ENCODE peak calls at places on chromosomes 7 and 10, in four cellular contexts. One of them, this sample, is unnamed.

GRCh38 chr7:7861211-7861633 is 107.4 kb upstream of the GLCCI1 start:
- DNase-seq in K562: no peak
- DNase-seq in stomach: no peak
- DNase-seq in left lung: no peak
- DNase-seq in this sample: no peak

GRCh38 chr7:121442845-121443244 is 46.7 kb upstream of the FAM3C start:
- DNase-seq in stomach: no peak
- DNase-seq in K562: peak; percentile 31
- DNase-seq in left lung: no peak
- DNase-seq in this sample: no peak

GRCh38 chr10:128657508-128657907 is 531.3 kb upstream of the MKI67 start:
- DNase-seq in left lung: no peak
- DNase-seq in K562: no peak
- DNase-seq in stomach: no peak
- DNase-seq in this sample: no peak

GRCh38 chr7:14639329-14639728 is 263.2 kb downstream of the DGKB start:
- DNase-seq in stomach: no peak
- DNase-seq in left lung: no peak
- DNase-seq in K562: no peak
- DNase-seq in this sample: no peak

GRCh38 chr7:4040031-4040928 is 641.8 kb upstream of the FOXK1 start:
- DNase-seq in K562: no peak
- DNase-seq in left lung: no peak
- DNase-seq in stomach: no peak
- DNase-seq in this sample: no peak

GRCh38 chr7:7416031-7416968 is 119.4 kb downstream of the COL28A1 start:
- DNase-seq in left lung: no peak
- DNase-seq in stomach: peak; percentile 81
- DNase-seq in K562: no peak
- DNase-seq in this sample: peak; percentile 65

GRCh38 chr7:137576481-137576880 is 232.9 kb upstream of the PTN start:
- DNase-seq in K562: no peak
- DNase-seq in left lung: no peak
- DNase-seq in stomach: no peak
- DNase-seq in this sample: no peak

GRCh38 chr7:159121068-159121467 is 23.6 kb downstream of the VIPR2 start:
- DNase-seq in K562: no peak
- DNase-seq in left lung: peak; percentile 21
- DNase-seq in stomach: no peak
- DNase-seq in this sample: no peak

GRCh38 chr7:69624842-69625637 is 26.8 kb downstream of the AUTS2 start:
- DNase-seq in left lung: no peak
- DNase-seq in K562: no peak
- DNase-seq in stomach: no peak
- DNase-seq in this sample: no peak

GRCh38 chr10:43386981-43387677 is 15.7 kb downstream of the FXYD4 start:
- DNase-seq in left lung: no peak
- DNase-seq in K562: no peak
- DNase-seq in stomach: no peak
- DNase-seq in this sample: no peak

GRCh38 chr10:122140941-122141623 is 130.0 kb upstream of the BTBD16 start:
- DNase-seq in left lung: peak; percentile 89
- DNase-seq in K562: no peak
- DNase-seq in stomach: peak; percentile 67
- DNase-seq in this sample: peak; percentile 75

GRCh38 chr10:14889318-14889717 is 10.7 kb downstream of the SUV39H2 start:
- DNase-seq in left lung: no peak
- DNase-seq in K562: peak; percentile 49
- DNase-seq in stomach: no peak
- DNase-seq in this sample: no peak

GRCh38 chr10:100043344-100043743 is 33.6 kb upstream of the DNMBP start:
- DNase-seq in stomach: peak; percentile 31
- DNase-seq in K562: no peak
- DNase-seq in left lung: no peak
- DNase-seq in this sample: peak; percentile 16

GRCh38 chr10:28105561-28105960 is 106.7 kb upstream of the ODAD2 start:
- DNase-seq in left lung: no peak
- DNase-seq in stomach: no peak
- DNase-seq in K562: no peak
- DNase-seq in this sample: no peak

GRCh38 chr10:86087716-86088115 is 278.9 kb downstream of the GRID1 start:
- DNase-seq in left lung: no peak
- DNase-seq in K562: no peak
- DNase-seq in stomach: peak; percentile 16
- DNase-seq in this sample: no peak

GRCh38 chr7:142808802-142809583 is 38.2 kb downstream of the PRSS2 start:
- DNase-seq in left lung: no peak
- DNase-seq in stomach: peak; percentile 56
- DNase-seq in K562: peak; percentile 70
- DNase-seq in this sample: peak; percentile 77

GRCh38 chr7:107711301-107711700 is 32.6 kb upstream of the CBLL1 start:
- DNase-seq in stomach: no peak
- DNase-seq in K562: no peak
- DNase-seq in left lung: no peak
- DNase-seq in this sample: no peak

GRCh38 chr10:121610798-121611325 is 12.6 kb upstream of the FGFR2 start:
- DNase-seq in left lung: no peak
- DNase-seq in K562: no peak
- DNase-seq in stomach: no peak
- DNase-seq in this sample: no peak

GRCh38 chr10:85995791-85996190 is 370.8 kb downstream of the GRID1 start:
- DNase-seq in stomach: peak; percentile 32
- DNase-seq in left lung: no peak
- DNase-seq in K562: peak; percentile 28
- DNase-seq in this sample: no peak

GRCh38 chr10:37643187-37643586 is 214.2 kb downstream of the ZNF248 start:
- DNase-seq in left lung: no peak
- DNase-seq in K562: no peak
- DNase-seq in stomach: no peak
- DNase-seq in this sample: no peak

GRCh38 chr10:49662169-49662830 is 17.2 kb upstream of the C10orf53 start:
- DNase-seq in stomach: no peak
- DNase-seq in left lung: no peak
- DNase-seq in K562: no peak
- DNase-seq in this sample: no peak

GRCh38 chr10:131977323-131978096 is 4.2 kb downstream of the BNIP3 start:
- DNase-seq in K562: no peak
- DNase-seq in left lung: no peak
- DNase-seq in stomach: no peak
- DNase-seq in this sample: no peak

GRCh38 chr7:39621261-39621660 is 2.1 kb upstream of the RALA start:
- DNase-seq in left lung: no peak
- DNase-seq in stomach: no peak
- DNase-seq in K562: no peak
- DNase-seq in this sample: no peak

GRCh38 chr10:132705173-132705572 is 80.8 kb downstream of the NKX6-2 start:
- DNase-seq in left lung: peak; percentile 70
- DNase-seq in stomach: peak; percentile 64
- DNase-seq in K562: no peak
- DNase-seq in this sample: no peak

GRCh38 chr7:112476390-112477052 is 4.3 kb upstream of the LSMEM1 start:
- DNase-seq in left lung: no peak
- DNase-seq in stomach: no peak
- DNase-seq in K562: no peak
- DNase-seq in this sample: no peak

GRCh38 chr7:91683823-91684222 is 196.7 kb downstream of the MTERF1 start:
- DNase-seq in left lung: no peak
- DNase-seq in K562: no peak
- DNase-seq in stomach: no peak
- DNase-seq in this sample: no peak

GRCh38 chr10:18196806-18197550 is 56.8 kb downstream of the CACNB2 start:
- DNase-seq in K562: no peak
- DNase-seq in left lung: no peak
- DNase-seq in stomach: no peak
- DNase-seq in this sample: no peak

GRCh38 chr7:33722383-33723096 is 182.8 kb upstream of the BMPER start:
- DNase-seq in K562: no peak
- DNase-seq in stomach: no peak
- DNase-seq in left lung: no peak
- DNase-seq in this sample: no peak

GRCh38 chr7:98810166-98810802 is 59.5 kb downstream of the TMEM130 start:
- DNase-seq in stomach: no peak
- DNase-seq in left lung: peak; percentile 2
- DNase-seq in K562: no peak
- DNase-seq in this sample: no peak

GRCh38 chr7:20152511-20152910 is 64.7 kb downstream of the MACC1 start:
- DNase-seq in stomach: no peak
- DNase-seq in K562: no peak
- DNase-seq in left lung: no peak
- DNase-seq in this sample: no peak

GRCh38 chr7:98116656-98117461 is 10.2 kb downstream of the LMTK2 start:
- DNase-seq in K562: no peak
- DNase-seq in stomach: no peak
- DNase-seq in left lung: no peak
- DNase-seq in this sample: no peak

DNA sequence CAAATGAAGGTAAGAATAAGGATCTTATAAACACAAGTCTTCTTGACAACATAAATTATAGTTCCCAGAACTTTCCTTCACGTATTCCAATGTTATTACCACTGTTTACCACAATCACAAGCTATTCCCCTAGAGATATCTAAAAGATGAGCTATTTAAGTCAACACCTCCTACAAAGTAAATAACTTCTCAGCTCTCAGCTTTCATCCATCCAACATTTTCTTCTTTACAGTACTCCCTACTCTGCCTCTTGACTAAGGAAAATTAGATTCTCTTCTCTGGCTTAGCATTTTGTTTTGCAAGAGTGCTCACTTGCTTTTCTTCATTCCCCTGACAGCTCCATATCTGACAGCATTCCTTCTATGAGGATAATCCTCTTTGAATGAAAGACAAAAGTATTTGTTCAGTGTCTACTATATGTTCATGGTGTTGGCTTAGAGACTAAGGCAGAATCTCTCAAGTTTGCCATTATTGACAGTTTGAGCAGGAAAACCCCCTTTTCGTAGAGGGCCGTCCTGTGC is 93.0 kb upstream of the IL6 start:
- DNase-seq in stomach: no peak
- DNase-seq in left lung: no peak
- DNase-seq in K562: no peak
- DNase-seq in this sample: no peak
- H3K27ac ChIP-seq in stomach: no peak overlapping the region
- H3K27ac ChIP-seq in left lung: no peak overlapping the region
- H3K27ac ChIP-seq in K562: no peak overlapping the region
- H3K27ac ChIP-seq in this sample: no peak overlapping the region

GRCh38 chr7:123924941-123925340 is at the start of gene SPAM1:
- DNase-seq in left lung: no peak
- DNase-seq in stomach: no peak
- DNase-seq in K562: no peak
- DNase-seq in this sample: no peak

GRCh38 chr7:123929107-123929506 is 4.1 kb downstream of the SPAM1 start:
- DNase-seq in stomach: peak; percentile 30
- DNase-seq in K562: no peak
- DNase-seq in left lung: no peak
- DNase-seq in this sample: peak; percentile 10

DNA sequence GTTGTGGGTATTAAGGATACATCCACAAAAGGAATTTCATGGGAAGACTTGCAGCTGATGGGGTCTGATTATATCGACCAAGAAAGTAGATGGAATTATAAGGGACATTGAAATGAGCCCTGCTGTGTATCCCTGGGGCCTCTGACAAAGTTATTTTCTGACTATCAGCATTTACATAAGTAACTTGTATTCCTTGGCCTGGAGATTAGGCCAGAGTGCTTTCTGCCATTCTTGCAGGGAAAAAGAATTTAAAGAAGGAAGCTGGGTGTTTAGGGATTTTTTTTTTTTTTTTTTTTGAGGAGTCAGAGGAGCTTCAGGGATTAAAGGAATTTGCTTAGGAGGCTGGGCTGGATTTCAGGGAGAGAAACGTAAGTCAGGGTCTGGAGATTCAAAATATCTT is 4.6 kb downstream of the SPAM1 start:
- DNase-seq in left lung: no peak
- DNase-seq in K562: no peak
- DNase-seq in stomach: no peak
- DNase-seq in this sample: no peak
- H3K4me3 ChIP-seq in left lung: no peak overlapping the region
- H3K4me3 ChIP-seq in K562: no peak overlapping the region
- H3K4me3 ChIP-seq in stomach: no peak overlapping the region
- H3K4me3 ChIP-seq in this sample: no peak overlapping the region

GRCh38 chr10:95266674-95267095 is 24.1 kb downstream of the PDLIM1 start:
- DNase-seq in K562: peak; percentile 60
- DNase-seq in stomach: no peak
- DNase-seq in left lung: no peak
- DNase-seq in this sample: no peak
- H3K27ac ChIP-seq in K562: peak overlapping the region; percentile 64
- H3K27ac ChIP-seq in stomach: peak overlapping the region; percentile 77
- H3K27ac ChIP-seq in left lung: peak overlapping the region; percentile 82
- H3K27ac ChIP-seq in this sample: peak overlapping the region; percentile 73

GRCh38 chr7:150898475-150899011 is 46.2 kb downstream of the AOC1 start:
- DNase-seq in stomach: peak; percentile 81
- DNase-seq in left lung: peak; percentile 96
- DNase-seq in K562: peak; percentile 93
- DNase-seq in this sample: peak; percentile 85
- H3K4me3 ChIP-seq in stomach: no peak overlapping the region
- H3K4me3 ChIP-seq in left lung: no peak overlapping the region
- H3K4me3 ChIP-seq in K562: no peak overlapping the region
- H3K4me3 ChIP-seq in this sample: no peak overlapping the region

This sample was measured in transverse colon.